ENCODE peak calls at places on chromosome 4, in eight cellular contexts. L, U, Y, P, C, T, Q and A are unnamed samples. For H3K36me3, the result is how much of the 10 kb centered on the place peaks cover.

GRCh38 chr4:109359040-109359646 is 56.7 kb upstream of the COL25A1 start:
- DNase-seq in L (no peak), U (no peak), Y (no peak), P (no peak), C (no peak), T (no peak), Q (no peak), A (no peak)

GRCh38 chr4:5712931-5713330 is 1.9 kb downstream of the EVC start:
- DNase-seq in L (no peak), U (no peak), Y (no peak), P (no peak), C (no peak), T (no peak), Q (no peak), A (no peak)

GRCh38 chr4:87950516-87950915 is 25.0 kb upstream of the SPP1 start:
- DNase-seq in L (no peak), U (no peak), Y (no peak), P (no peak), C (no peak), T (no peak), Q (no peak), A (no peak)

GRCh38 chr4:165532976-165533375 is 154.2 kb downstream of the CPE start:
- DNase-seq in L (no peak), U (no peak), Y (no peak), P (no peak), C (no peak), T (no peak), Q (no peak), A (no peak)

GRCh38 chr4:3341760-3342159 is 48.9 kb downstream of the RGS12 start:
- DNase-seq in L (no peak), U (no peak), Y (no peak), P (no peak), C (no peak), T (no peak), Q (no peak), A (no peak)

GRCh38 chr4:117137143-117137542 is 51.8 kb upstream of the TRAM1L1 start:
- DNase-seq in L (no peak), U (no peak), Y (no peak), P (no peak), C (no peak), T (peak), Q (peak), A (no peak)

GRCh38 chr4:99552872-99553271 is 11.0 kb downstream of the TRMT10A start:
- DNase-seq in L (no peak), U (no peak), Y (no peak), P (no peak), C (no peak), T (no peak), Q (no peak), A (no peak)

GRCh38 chr4:88600129-88600849 is 8.0 kb downstream of the HERC3 start:
- DNase-seq in L (no peak), U (no peak), Y (no peak), P (no peak), C (no peak), T (peak), Q (no peak), A (no peak)

GRCh38 chr4:13540446-13541175 is 3.7 kb downstream of the NKX3-2 start:
- DNase-seq in L (no peak), U (no peak), Y (no peak), P (peak), C (no peak), T (no peak), Q (no peak), A (no peak)

GRCh38 chr4:37453004-37453360 is 208.4 kb downstream of the NWD2 start:
- DNase-seq in L (no peak), U (no peak), Y (no peak), P (peak), C (no peak), T (peak), Q (peak), A (no peak)

GRCh38 chr4:186932631-186933150 is 209.0 kb upstream of the FAT1 start:
- DNase-seq in L (no peak), U (no peak), Y (no peak), P (no peak), C (no peak), T (peak), Q (no peak), A (no peak)

DNA sequence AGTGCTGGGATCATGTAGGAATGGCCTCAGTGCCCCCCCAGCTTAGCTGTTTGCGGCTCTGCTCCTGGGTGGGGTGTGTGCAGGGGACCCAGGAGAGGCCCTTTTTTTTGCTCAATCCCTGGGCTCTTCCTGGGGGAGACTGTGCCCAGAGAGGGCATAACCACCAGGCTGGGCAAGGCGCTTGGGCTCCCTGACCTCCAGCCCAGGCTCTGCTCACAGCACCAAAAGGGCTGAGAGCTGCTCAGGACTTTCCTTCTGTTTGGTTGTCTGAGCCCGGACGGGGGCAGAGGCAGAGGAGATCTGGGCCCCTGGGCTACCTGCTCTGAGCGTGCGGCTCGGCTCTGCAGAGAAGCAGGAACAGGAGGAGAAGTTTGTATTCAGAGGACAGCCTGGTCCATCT is 64.7 kb downstream of the PSAPL1 start:
- DNase-seq in L (no peak), U (no peak), Y (no peak), P (no peak), C (peak), T (no peak), Q (no peak), A (no peak)
- H3K27ac ChIP-seq in L (no peak), U (no peak), Y (no peak), P (no peak), C (no peak), T (no peak), Q (no peak), A (no peak)

DNA sequence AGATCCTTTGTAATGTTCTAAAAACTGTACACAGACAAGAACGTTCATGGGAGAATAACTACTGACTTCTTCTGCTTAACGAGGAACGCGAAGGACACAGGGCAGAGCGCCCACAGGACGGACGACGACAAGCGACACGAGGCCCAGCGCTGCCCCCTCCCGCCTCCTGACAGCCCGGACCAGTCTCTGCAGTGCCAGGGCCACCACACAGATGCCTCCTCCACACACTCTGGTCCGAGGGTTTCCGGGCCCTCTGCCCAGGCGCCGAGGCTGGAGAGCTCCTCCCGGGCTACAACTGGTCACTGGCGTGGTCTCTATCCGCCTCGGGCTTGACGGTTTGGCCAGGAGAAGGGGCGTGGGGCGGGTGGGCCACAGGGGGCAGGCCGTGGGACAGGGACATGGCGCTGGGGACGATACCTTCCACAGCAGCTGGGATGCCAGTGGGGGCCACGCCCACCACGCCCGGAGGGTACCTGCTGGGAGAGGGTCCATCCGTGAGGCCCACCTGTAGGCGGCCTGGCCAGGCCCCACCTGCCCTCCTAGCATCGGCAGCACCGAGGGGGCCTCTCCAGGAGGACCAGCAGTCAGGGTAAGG is 36.9 kb downstream of the CTBP1 start:
- DNase-seq in L (no peak), U (peak), Y (peak), P (no peak), C (peak), T (no peak), Q (no peak), A (no peak)
- H3K36me3 ChIP-seq in L (under half), U (under half), Y (half or more), P (under half), C (under half), T (under half), Q (under half), A (under half)

GRCh38 chr4:141486375-141486997 is 149.9 kb upstream of the IL15 start:
- DNase-seq in L (no peak), U (no peak), Y (no peak), P (no peak), C (no peak), T (peak), Q (no peak), A (no peak)
- H3K4me3 ChIP-seq in L (peak), U (no peak), Y (no peak), P (no peak), C (no peak), T (no peak), Q (no peak), A (no peak)

GRCh38 chr4:75710246-75710645 is 14.1 kb upstream of the USO1 start:
- DNase-seq in L (no peak), U (no peak), Y (no peak), P (peak), C (no peak), T (peak), Q (no peak), A (no peak)

GRCh38 chr4:75699299-75699698 is 25.1 kb upstream of the USO1 start:
- DNase-seq in L (no peak), U (no peak), Y (no peak), P (no peak), C (no peak), T (no peak), Q (no peak), A (peak)

GRCh38 chr4:75708218-75708691 is 16.1 kb upstream of the USO1 start:
- DNase-seq in L (no peak), U (no peak), Y (no peak), P (peak), C (no peak), T (no peak), Q (no peak), A (no peak)

GRCh38 chr4:75702919-75703411 is 21.4 kb upstream of the USO1 start:
- DNase-seq in L (no peak), U (no peak), Y (no peak), P (no peak), C (no peak), T (no peak), Q (no peak), A (no peak)

GRCh38 chr4:75705198-75705712 is 19.1 kb upstream of the USO1 start:
- DNase-seq in L (no peak), U (no peak), Y (no peak), P (peak), C (no peak), T (no peak), Q (no peak), A (no peak)
- H3K27ac ChIP-seq in L (no peak), U (no peak), Y (no peak), P (peak), C (no peak), T (no peak), Q (no peak), A (no peak)

GRCh38 chr4:26463386-26463785 is 26.9 kb downstream of the CCKAR start:
- DNase-seq in L (no peak), U (no peak), Y (no peak), P (no peak), C (no peak), T (no peak), Q (no peak), A (no peak)

GRCh38 chr4:26459756-26460530 is 30.3 kb downstream of the CCKAR start:
- DNase-seq in L (no peak), U (no peak), Y (no peak), P (no peak), C (no peak), T (no peak), Q (no peak), A (no peak)

GRCh38 chr4:26464420-26465095 is 25.7 kb downstream of the CCKAR start:
- DNase-seq in L (no peak), U (no peak), Y (no peak), P (peak), C (no peak), T (no peak), Q (no peak), A (no peak)

GRCh38 chr4:26459054-26459755 is 31.1 kb downstream of the CCKAR start:
- DNase-seq in L (no peak), U (no peak), Y (no peak), P (no peak), C (no peak), T (no peak), Q (peak), A (peak)

GRCh38 chr4:26462874-26463273 is 27.4 kb downstream of the CCKAR start:
- DNase-seq in L (no peak), U (no peak), Y (no peak), P (no peak), C (no peak), T (no peak), Q (no peak), A (no peak)
- H3K36me3 ChIP-seq in L (under half), U (under half), Y (under half), P (under half), C (under half), T (under half), Q (under half), A (under half)